ENCODE peak calls at places on chromosomes 5 and 9, in eight cellular contexts. E is lower leg skin, T is H54, V is breast epithelium, X is stomach, M is A549, D is ovary, U is GM12891. G is an unnamed sample.

GRCh38 chr5:138276402-138277054 is 2.1 kb upstream of the GFRA3 start:
- DNase-seq in E (no peak), T (no peak), V (no peak), X (no peak), M (peak), D (no peak), U (no peak), G (peak)

GRCh38 chr5:154190652-154191304 is at the start of gene GALNT10:
- DNase-seq in E (peak), T (no peak), V (no peak), X (peak), M (peak), D (peak), U (peak), G (peak)

GRCh38 chr5:135738564-135738875 is 95.9 kb upstream of the SLC25A48 start:
- DNase-seq in E (peak), T (no peak), V (no peak), X (no peak), M (no peak), D (no peak), U (no peak), G (no peak)

GRCh38 chr5:175385691-175386360 is 58.2 kb downstream of the DRD1 start:
- DNase-seq in E (no peak), T (no peak), V (no peak), X (no peak), M (peak), D (no peak), U (no peak), G (no peak)

GRCh38 chr9:127451681-127452480 is 571 bp downstream of the LRSAM1 start:
- DNase-seq in E (peak), T (peak), V (peak), X (peak), M (peak), D (peak), U (peak), G (peak)

GRCh38 chr9:4262735-4263141 is 37.1 kb downstream of the GLIS3 start:
- DNase-seq in E (no peak), T (peak), V (no peak), X (no peak), M (peak), D (no peak), U (no peak), G (no peak)

GRCh38 chr9:19939890-19940289 is 151.1 kb upstream of the SLC24A2 start:
- DNase-seq in E (no peak), T (no peak), V (no peak), X (no peak), M (no peak), D (no peak), U (no peak), G (no peak)

GRCh38 chr9:83296123-83296522 is 233.2 kb upstream of the RASEF start:
- DNase-seq in E (no peak), T (no peak), V (no peak), X (no peak), M (no peak), D (no peak), U (no peak), G (no peak)

GRCh38 chr5:9947231-9947693 is 302.4 kb downstream of the ATPSCKMT start:
- DNase-seq in E (no peak), T (no peak), V (no peak), X (no peak), M (no peak), D (no peak), U (no peak), G (no peak)

GRCh38 chr9:109968702-109969450 is 188.9 kb downstream of the PALM2AKAP2 start:
- DNase-seq in E (no peak), T (peak), V (no peak), X (no peak), M (peak), D (no peak), U (no peak), G (no peak)

GRCh38 chr5:1140188-1140817 is 28.4 kb upstream of the SLC12A7 start:
- DNase-seq in E (peak), T (peak), V (peak), X (peak), M (peak), D (peak), U (peak), G (peak)

GRCh38 chr5:175822225-175822624 is 49.2 kb upstream of the CPLX2 start:
- DNase-seq in E (no peak), T (peak), V (no peak), X (no peak), M (no peak), D (no peak), U (no peak), G (no peak)

GRCh38 chr5:374631-375335 is 53.3 kb downstream of the AHRR start:
- DNase-seq in E (peak), T (no peak), V (peak), X (no peak), M (no peak), D (no peak), U (no peak), G (no peak)

GRCh38 chr9:93303258-93303771 is 119.4 kb downstream of the WNK2 start:
- DNase-seq in E (peak), T (no peak), V (no peak), X (no peak), M (no peak), D (no peak), U (peak), G (no peak)

GRCh38 chr5:51380603-51381207 is 2.5 kb upstream of the ISL1 start:
- DNase-seq in E (no peak), T (peak), V (no peak), X (peak), M (no peak), D (no peak), U (no peak), G (no peak)

GRCh38 chr5:141969783-141970741 is 1.2 kb downstream of the RNF14 start:
- DNase-seq in E (no peak), T (no peak), V (no peak), X (no peak), M (peak), D (no peak), U (peak), G (peak)

GRCh38 chr5:56900858-56901578 is 8.4 kb upstream of the SETD9 start:
- DNase-seq in E (no peak), T (peak), V (no peak), X (no peak), M (peak), D (no peak), U (peak), G (peak)

GRCh38 chr5:139658928-139659667 is 10.9 kb downstream of the CXXC5 start:
- DNase-seq in E (no peak), T (peak), V (no peak), X (peak), M (peak), D (no peak), U (no peak), G (peak)

GRCh38 chr9:82991684-82992083 is 71.3 kb downstream of the RASEF start:
- DNase-seq in E (no peak), T (no peak), V (no peak), X (no peak), M (no peak), D (no peak), U (no peak), G (no peak)

GRCh38 chr9:6645153-6646027 is at the start of gene GLDC:
- DNase-seq in E (no peak), T (peak), V (peak), X (peak), M (peak), D (no peak), U (peak), G (peak)

GRCh38 chr9:138067594-138068367 is 190.2 kb downstream of the CACNA1B start:
- DNase-seq in E (peak), T (no peak), V (peak), X (peak), M (no peak), D (peak), U (no peak), G (no peak)

GRCh38 chr5:155729684-155730059 is 597.3 kb upstream of the SGCD start:
- DNase-seq in E (no peak), T (no peak), V (peak), X (no peak), M (no peak), D (peak), U (no peak), G (no peak)

GRCh38 chr9:92746567-92747458 is 17.8 kb downstream of the BICD2 start:
- DNase-seq in E (peak), T (no peak), V (no peak), X (no peak), M (no peak), D (no peak), U (no peak), G (no peak)

GRCh38 chr5:16528382-16528849 is 62.8 kb upstream of the ZNF622 start:
- DNase-seq in E (no peak), T (no peak), V (no peak), X (no peak), M (no peak), D (no peak), U (no peak), G (no peak)
- TF ChIP-seq POLR2A in E (no peak), T (no peak), V (no peak), X (no peak), M (no peak), D (no peak), U (no peak), G (no peak)

GRCh38 chr5:119453045-119453383 is 717 bp downstream of the HSD17B4 start:
- DNase-seq in E (no peak), T (no peak), V (no peak), X (peak), M (peak), D (no peak), U (no peak), G (peak)

GRCh38 chr5:119452060-119452372 is 281 bp upstream of the HSD17B4 start:
- DNase-seq in E (no peak), T (no peak), V (no peak), X (no peak), M (no peak), D (no peak), U (no peak), G (no peak)

GRCh38 chr5:119454171-119454570 is 1.9 kb downstream of the HSD17B4 start:
- DNase-seq in E (no peak), T (no peak), V (no peak), X (no peak), M (no peak), D (no peak), U (no peak), G (no peak)

GRCh38 chr5:119451561-119451960 is 736 bp upstream of the HSD17B4 start:
- DNase-seq in E (no peak), T (no peak), V (no peak), X (no peak), M (peak), D (no peak), U (no peak), G (peak)

DNA sequence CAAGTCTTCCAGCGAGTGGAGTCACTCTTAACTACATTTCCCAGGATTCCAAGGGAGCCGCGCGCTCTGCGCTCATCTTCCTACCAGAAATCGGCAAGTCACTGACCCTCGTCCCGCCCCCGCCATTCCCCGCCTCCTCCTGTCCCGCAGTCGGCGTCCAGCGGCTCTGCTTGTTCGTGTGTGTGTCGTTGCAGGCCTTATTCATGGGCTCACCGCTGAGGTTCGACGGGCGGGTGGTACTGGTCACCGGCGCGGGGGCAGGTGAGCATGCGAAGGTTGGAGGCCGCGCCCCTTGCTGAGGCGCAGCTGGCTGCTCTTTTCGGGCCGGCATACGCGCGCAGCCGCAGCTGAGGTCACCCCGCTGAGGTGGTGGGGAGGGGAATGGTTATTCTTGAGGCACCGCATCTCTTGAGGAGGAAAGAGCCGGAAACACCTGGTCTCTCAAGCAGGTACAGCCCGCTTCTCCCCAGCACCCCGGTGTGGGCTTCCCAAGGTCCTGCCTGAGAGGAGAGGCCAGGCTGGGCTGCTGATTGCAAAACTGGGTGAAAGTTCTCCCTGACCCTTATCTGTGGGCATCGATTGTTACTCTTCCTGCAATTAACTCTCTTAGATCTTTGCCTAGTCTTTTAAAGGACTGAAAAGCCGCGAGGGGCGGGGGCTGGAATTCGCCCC is at the start of gene HSD17B4:
- DNase-seq in E (peak), T (peak), V (peak), X (peak), M (peak), D (peak), U (peak), G (peak)
- TF ChIP-seq POLR2A in E (no peak), T (peak), V (peak), X (no peak), M (peak), D (peak), U (peak), G (peak)

GRCh38 chr5:93622240-93622885 is 39.3 kb downstream of the NR2F1 start:
- DNase-seq in E (no peak), T (no peak), V (no peak), X (no peak), M (peak), D (no peak), U (no peak), G (peak)

GRCh38 chr5:93620487-93621339 is 37.7 kb downstream of the NR2F1 start:
- DNase-seq in E (peak), T (peak), V (no peak), X (peak), M (peak), D (peak), U (peak), G (peak)

GRCh38 chr5:93626801-93627200 is 43.8 kb downstream of the NR2F1 start:
- DNase-seq in E (no peak), T (no peak), V (no peak), X (no peak), M (no peak), D (no peak), U (no peak), G (no peak)

GRCh38 chr5:93623153-93623552 is 40.1 kb downstream of the NR2F1 start:
- DNase-seq in E (no peak), T (no peak), V (no peak), X (no peak), M (no peak), D (no peak), U (no peak), G (no peak)

DNA sequence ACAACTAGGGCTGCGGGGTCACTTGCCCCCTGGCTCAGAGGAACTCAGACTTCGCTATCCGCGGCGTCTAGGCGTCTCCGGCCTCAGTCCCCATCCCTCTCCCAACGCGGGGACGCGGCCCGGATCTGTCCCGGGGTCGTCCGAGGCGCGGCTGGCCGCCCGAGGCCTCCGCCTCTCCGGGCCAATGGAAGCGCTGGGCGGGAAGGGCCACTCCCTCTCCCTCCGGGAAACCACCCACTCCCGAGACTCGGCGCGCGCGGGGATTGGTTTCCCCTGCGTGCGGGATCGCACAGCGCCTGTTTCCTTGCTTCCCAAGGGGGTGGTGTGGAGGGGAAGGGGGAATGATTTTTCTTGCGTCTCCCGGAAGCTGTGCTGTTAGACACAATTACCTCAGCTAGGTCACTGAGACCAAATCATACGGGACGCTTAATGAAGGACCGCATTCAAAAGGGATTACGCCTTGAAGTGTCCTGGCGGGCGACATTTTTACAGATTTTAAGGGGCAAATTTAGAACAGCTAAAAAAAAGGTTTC is 38.4 kb downstream of the NR2F1 start:
- DNase-seq in E (peak), T (peak), V (peak), X (peak), M (peak), D (peak), U (no peak), G (peak)
- TF ChIP-seq POLR2A in E (no peak), T (peak), V (peak), X (no peak), M (no peak), D (peak), U (no peak), G (no peak)

DNA sequence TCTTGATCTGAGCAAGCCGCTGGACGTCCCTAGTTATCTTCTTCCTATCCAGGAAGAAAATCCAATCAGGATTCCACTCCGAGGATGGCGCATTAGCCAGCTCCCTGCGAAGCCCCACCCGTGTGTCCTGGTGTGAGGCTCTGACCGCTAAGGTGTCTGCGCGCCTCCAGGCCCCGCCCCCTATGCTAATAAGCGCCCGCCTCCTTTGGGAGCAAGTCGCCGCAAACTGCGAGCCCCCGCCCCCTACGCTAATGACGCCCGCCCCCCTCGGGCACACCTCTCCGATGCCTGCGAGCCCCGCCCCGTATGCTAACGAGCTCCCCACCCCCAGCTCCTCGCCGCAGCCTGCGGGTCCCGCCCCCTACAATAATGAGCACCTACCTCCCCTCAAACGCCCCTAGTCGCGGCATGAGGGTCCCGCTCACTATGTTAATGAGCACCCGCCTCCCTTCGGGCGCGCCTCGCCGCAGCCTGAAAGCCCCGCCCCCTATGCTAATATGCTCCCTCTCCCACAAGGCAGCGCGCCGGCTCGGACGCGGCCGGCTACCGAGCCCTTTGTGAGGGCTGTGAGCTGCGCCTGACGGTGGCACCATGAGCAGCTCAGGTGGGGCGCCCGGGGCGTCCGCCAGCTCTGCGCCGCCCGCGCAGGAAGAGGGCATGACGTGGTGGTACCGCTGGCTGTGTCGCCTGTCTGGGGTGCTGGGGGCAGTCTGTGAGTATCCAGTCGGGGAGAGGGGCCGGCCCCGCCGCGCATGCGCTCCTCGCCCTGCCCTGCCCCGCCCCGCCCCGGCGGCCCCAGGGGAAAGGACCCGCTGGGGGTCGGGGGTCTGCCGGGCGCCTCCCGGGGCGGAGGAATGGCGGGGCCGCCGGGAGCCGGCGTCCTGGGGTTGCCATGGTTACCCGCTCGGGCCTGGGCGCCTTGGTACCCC is at the start of gene CACFD1:
- DNase-seq in E (peak), T (peak), V (peak), X (peak), M (peak), D (peak), U (peak), G (peak)
- TF ChIP-seq POLR2A in E (no peak), T (peak), V (no peak), X (no peak), M (peak), D (peak), U (no peak), G (no peak)

GRCh38 chr5:103255666-103256065 is 2.9 kb upstream of the MACIR start:
- DNase-seq in E (no peak), T (no peak), V (no peak), X (no peak), M (no peak), D (no peak), U (no peak), G (no peak)
- TF ChIP-seq POLR2A in E (no peak), T (no peak), V (no peak), X (no peak), M (no peak), D (no peak), U (no peak), G (no peak)